ENCODE peak calls at places on chromosomes 2 and 18, in five cellular contexts. F, U, Q, Z and J are unnamed samples. For H3K4me1, the result is how much of the 10 kb centered on the place peaks cover.

GRCh38 chr2:204282525-204282924 is 262.8 kb upstream of the PARD3B start:
- DNase-seq in F (peak), Z (no peak), U (no peak), Q (no peak), J (no peak)

GRCh38 chr2:70921031-70921430 is 14.7 kb upstream of the ATP6V1B1 start:
- DNase-seq in Q (peak), U (no peak), Z (no peak), F (peak), J (no peak)

GRCh38 chr2:237438082-237438925 is 24.3 kb upstream of the COL6A3 start:
- DNase-seq in F (peak), Q (peak), U (no peak), Z (no peak), J (no peak)

GRCh38 chr2:44715671-44716077 is 225.8 kb upstream of the SIX3 start:
- DNase-seq in F (peak), U (no peak), Q (no peak), Z (no peak), J (peak)

GRCh38 chr18:69205925-69206324 is 194.8 kb upstream of the DOK6 start:
- DNase-seq in U (no peak), Q (no peak), Z (no peak), F (no peak), J (no peak)

GRCh38 chr2:207163053-207163814 is 2.5 kb downstream of the KLF7 start:
- DNase-seq in Z (no peak), F (peak), Q (peak), U (peak), J (no peak)

GRCh38 chr2:42338567-42339190 is 22.3 kb downstream of the COX7A2L start:
- DNase-seq in F (no peak), U (no peak), Z (no peak), Q (no peak), J (no peak)

GRCh38 chr18:49075697-49076096 is 124.9 kb upstream of the SMAD7 start:
- DNase-seq in Q (no peak), Z (no peak), F (no peak), U (no peak), J (no peak)

GRCh38 chr2:4408311-4408710 is 704.9 kb downstream of the DCDC2C start:
- DNase-seq in Z (no peak), Q (no peak), U (no peak), F (no peak), J (no peak)

GRCh38 chr2:168666339-168666738 is 136.1 kb upstream of the NOSTRIN start:
- DNase-seq in Q (no peak), F (no peak), Z (no peak), U (no peak), J (no peak)

GRCh38 chr2:204791230-204791629 is 246.0 kb downstream of the PARD3B start:
- DNase-seq in Z (no peak), U (no peak), Q (no peak), F (no peak), J (no peak)

GRCh38 chr2:98379311-98380202 is 33.3 kb downstream of the CNGA3 start:
- DNase-seq in Q (no peak), F (no peak), Z (no peak), U (no peak), J (peak)

GRCh38 chr18:56995579-56996194 is 151.2 kb upstream of the BOD1L2 start:
- DNase-seq in U (no peak), Z (no peak), Q (no peak), F (peak), J (peak)

GRCh38 chr18:68764016-68764415 is 33.9 kb upstream of the CCDC102B start:
- DNase-seq in F (no peak), Z (no peak), U (no peak), Q (no peak), J (no peak)

GRCh38 chr2:171344182-171344581 is 89.6 kb downstream of the METTL8 start:
- DNase-seq in U (no peak), Q (no peak), Z (no peak), F (no peak), J (no peak)

GRCh38 chr2:119066272-119066804 is 92.2 kb downstream of the C1QL2 start:
- DNase-seq in Q (no peak), F (no peak), U (no peak), Z (no peak), J (no peak)

GRCh38 chr18:48714873-48715272 is 176.0 kb downstream of the CTIF start:
- DNase-seq in Q (no peak), F (peak), Z (peak), U (no peak), J (no peak)

GRCh38 chr2:195575879-195576391 is 81.1 kb upstream of the SLC39A10 start:
- DNase-seq in F (peak), Z (no peak), Q (no peak), U (no peak), J (peak)

GRCh38 chr2:151796774-151797173 is 31.4 kb downstream of the ARL5A start:
- DNase-seq in Q (no peak), Z (no peak), F (no peak), U (no peak), J (no peak)

GRCh38 chr2:119250891-119251290 is 27.3 kb downstream of the STEAP3 start:
- DNase-seq in Q (peak), U (no peak), Z (no peak), F (no peak), J (no peak)

GRCh38 chr18:26342646-26343045 is 116.4 kb downstream of the TAF4B start:
- DNase-seq in Q (no peak), Z (no peak), F (no peak), U (no peak), J (no peak)

GRCh38 chr2:98454073-98454472 is 9.4 kb downstream of the INPP4A start:
- DNase-seq in F (no peak), U (no peak), Z (no peak), Q (no peak), J (no peak)

GRCh38 chr2:160376576-160376975 is 117.0 kb downstream of the RBMS1 start:
- DNase-seq in F (no peak), Z (no peak), Q (no peak), U (no peak), J (no peak)

GRCh38 chr2:73297151-73297559 is 3.8 kb upstream of the EGR4 start:
- DNase-seq in Q (no peak), F (no peak), Z (no peak), U (no peak), J (no peak)

GRCh38 chr2:80233333-80233732 is 71.2 kb downstream of the LRRTM1 start:
- DNase-seq in F (no peak), U (no peak), Z (no peak), Q (no peak), J (no peak)

GRCh38 chr18:48671561-48671945 is 132.7 kb downstream of the CTIF start:
- DNase-seq in Z (no peak), F (no peak), U (no peak), Q (no peak), J (no peak)

GRCh38 chr2:233996436-233996835 is 54.1 kb upstream of the SPP2 start:
- DNase-seq in F (no peak), Q (no peak), Z (no peak), U (no peak), J (no peak)

GRCh38 chr18:75923169-75923568 is 495.7 kb upstream of the SMIM21 start:
- DNase-seq in Z (peak), Q (no peak), F (peak), U (no peak), J (peak)

GRCh38 chr18:53534695-53535094 is 689.8 kb downstream of the MBD2 start:
- DNase-seq in F (no peak), Z (no peak), Q (no peak), U (no peak), J (no peak)

GRCh38 chr2:105388971-105389381 is 9.9 kb downstream of the FHL2 start:
- DNase-seq in Q (no peak), U (no peak), Z (no peak), F (no peak), J (peak)

GRCh38 chr2:109324859-109325258 is 195.9 kb downstream of the SH3RF3 start:
- DNase-seq in F (no peak), U (peak), Z (no peak), Q (no peak), J (no peak)

GRCh38 chr2:109320195-109320935 is 191.4 kb downstream of the SH3RF3 start:
- DNase-seq in Q (no peak), F (no peak), U (no peak), Z (no peak), J (no peak)

GRCh38 chr2:109322111-109322510 is 193.1 kb downstream of the SH3RF3 start:
- DNase-seq in F (peak), Z (peak), Q (peak), U (peak), J (no peak)

GRCh38 chr2:109321570-109321969 is 192.6 kb downstream of the SH3RF3 start:
- DNase-seq in U (no peak), Z (no peak), Q (no peak), F (no peak), J (peak)

DNA sequence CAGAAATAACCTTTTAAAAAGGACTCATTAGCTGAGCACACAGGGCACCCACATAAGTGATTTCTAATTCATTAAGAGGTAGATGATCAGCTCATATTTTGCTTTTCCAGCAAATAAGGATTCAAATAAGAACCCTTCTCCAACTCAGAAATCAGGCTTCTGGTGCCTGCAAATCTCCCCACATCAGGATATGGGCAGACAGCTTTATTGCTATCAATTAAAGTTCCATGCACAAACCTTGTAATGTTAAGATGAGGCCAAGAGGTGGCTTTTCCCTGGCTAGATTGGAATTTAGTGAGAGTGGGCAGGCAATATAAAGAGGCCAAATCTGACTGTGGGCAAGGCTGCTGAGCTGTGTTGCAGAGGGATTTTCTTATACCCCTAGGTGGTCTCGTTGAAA is 193.6 kb downstream of the SH3RF3 start:
- DNase-seq in Q (no peak), F (no peak), Z (no peak), U (no peak), J (no peak)
- H3K27ac ChIP-seq in Q (peak), F (peak), Z (peak), U (peak), J (no peak)

DNA sequence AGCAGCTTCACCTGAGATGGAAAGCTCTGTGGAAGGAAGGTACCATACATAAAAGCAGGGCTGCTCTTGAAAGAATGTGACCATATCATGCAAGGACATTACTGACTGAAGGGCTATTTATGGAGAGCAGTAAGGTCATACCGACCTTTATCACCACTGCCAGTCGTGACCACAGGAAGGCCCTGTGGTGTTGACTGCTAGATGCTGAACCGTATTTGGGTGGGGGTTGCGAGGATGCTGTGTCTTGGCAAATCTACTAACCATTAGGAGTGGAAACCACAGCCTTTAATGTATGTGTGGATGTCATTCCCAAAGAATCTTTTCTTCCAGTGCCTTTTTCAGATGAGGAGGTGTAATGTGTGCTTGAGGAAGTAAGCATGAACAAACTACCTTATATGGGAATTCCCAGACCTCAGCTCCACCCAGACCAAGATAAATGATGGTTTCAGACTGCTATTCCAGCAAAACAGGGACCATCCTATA is 60.8 kb downstream of the LIMS1 start:
- DNase-seq in F (no peak), Z (no peak), U (no peak), Q (no peak), J (peak)
- H3K4me1 ChIP-seq in F (under half), Z (under half), U (under half), Q (half or more), J (under half)

GRCh38 chr2:28391564-28392296 is 928 bp upstream of the FOSL2 start:
- DNase-seq in U (peak), Z (peak), Q (peak), F (peak), J (peak)

GRCh38 chr2:28393115-28393836 is 618 bp downstream of the FOSL2 start:
- DNase-seq in Q (peak), Z (peak), U (peak), F (peak), J (peak)

GRCh38 chr2:28390857-28391563 is 1.6 kb upstream of the FOSL2 start:
- DNase-seq in U (peak), Z (peak), F (peak), Q (peak), J (peak)

GRCh38 chr2:28394331-28394877 is 1.7 kb downstream of the FOSL2 start:
- DNase-seq in Z (peak), Q (peak), F (peak), U (peak), J (peak)

GRCh38 chr2:28392297-28393114 is at the start of gene FOSL2:
- DNase-seq in Z (peak), U (peak), Q (peak), F (peak), J (peak)
- TF ChIP-seq CTCF in Z (no peak), U (peak), Q (no peak), F (peak), J (no peak)

DNA sequence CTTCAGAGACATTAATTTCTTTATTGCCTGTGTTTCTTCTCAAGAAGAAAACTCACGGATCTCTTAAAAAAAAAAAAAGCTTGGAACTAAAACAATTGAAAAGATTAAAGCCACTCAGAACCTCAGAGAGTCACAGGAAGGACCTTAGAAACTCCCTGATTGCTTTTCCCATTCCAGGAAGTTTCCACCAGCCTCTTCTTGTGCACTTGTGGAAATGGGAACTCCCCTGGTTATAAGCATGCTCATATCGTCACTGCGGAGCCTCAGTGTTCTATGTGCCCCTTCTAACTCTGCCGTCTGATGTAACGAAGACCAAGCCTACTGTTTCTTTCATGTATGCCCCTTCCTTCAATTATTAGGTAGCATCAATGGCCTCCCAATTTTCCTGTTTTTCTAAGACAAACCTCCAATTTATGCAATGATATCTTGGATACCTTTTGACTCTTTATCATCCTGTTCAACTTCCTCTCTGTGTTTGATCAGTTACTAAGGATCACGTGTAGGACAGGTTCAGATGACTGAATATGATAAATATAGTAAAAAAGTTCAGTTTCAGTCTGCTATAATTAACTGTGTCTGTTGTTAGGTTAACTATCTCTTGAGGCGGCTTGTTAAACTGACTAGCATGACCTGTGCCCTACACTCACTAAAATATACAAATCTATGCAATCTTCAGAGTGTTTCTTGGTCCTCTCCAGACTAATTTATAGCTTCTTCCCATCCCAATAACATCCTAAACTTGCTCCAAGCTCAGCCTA is 593.7 kb upstream of the CHAC2 start:
- DNase-seq in F (no peak), U (no peak), Q (no peak), Z (no peak), J (no peak)
- H3K27ac ChIP-seq in F (no peak), U (no peak), Q (no peak), Z (no peak), J (no peak)

DNA sequence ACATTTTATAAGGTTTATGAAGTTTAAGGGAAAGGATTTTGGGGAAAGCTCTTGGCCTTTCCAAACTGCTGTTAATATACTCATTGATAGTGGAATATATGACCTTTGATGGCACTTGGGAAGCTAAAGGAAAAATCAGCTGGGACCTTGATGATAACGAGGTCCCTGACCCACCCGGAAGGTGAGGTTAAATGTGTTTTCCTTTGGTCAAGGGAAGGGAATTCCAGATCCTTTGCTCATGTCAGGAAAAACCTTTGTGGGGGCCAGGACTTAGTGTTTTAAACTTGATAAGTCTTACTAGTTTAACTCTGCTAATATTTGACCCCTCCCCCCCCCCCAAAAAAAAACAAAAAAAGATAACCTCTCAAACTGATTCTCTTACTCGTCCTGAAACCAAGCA is 50.7 kb downstream of the CRIM1 start:
- DNase-seq in F (no peak), Q (no peak), U (no peak), Z (no peak), J (no peak)
- H3K4me1 ChIP-seq in F (under half), Q (under half), U (under half), Z (half or more), J (under half)

GRCh38 chr2:240224676-240225075 is 84.2 kb upstream of the OTOS start:
- DNase-seq in Z (no peak), U (peak), F (no peak), Q (peak), J (peak)

GRCh38 chr2:240227538-240228428 is 87.3 kb upstream of the OTOS start:
- DNase-seq in Q (peak), Z (peak), U (peak), F (no peak), J (no peak)

GRCh38 chr2:240225116-240225515 is 84.7 kb upstream of the OTOS start:
- DNase-seq in U (peak), Z (no peak), Q (peak), F (no peak), J (no peak)

GRCh38 chr2:240226672-240227537 is 86.4 kb upstream of the OTOS start:
- DNase-seq in Z (peak), F (no peak), Q (peak), U (peak), J (no peak)

GRCh38 chr2:240225660-240226475 is 85.4 kb upstream of the OTOS start:
- DNase-seq in F (no peak), Q (peak), U (peak), Z (no peak), J (no peak)
- TF ChIP-seq CTCF in F (no peak), Q (no peak), U (no peak), Z (no peak), J (no peak)

GRCh38 chr2:37189452-37190153 is 1.1 kb upstream of the SULT6B1 start:
- DNase-seq in F (peak), Z (no peak), Q (no peak), U (no peak), J (no peak)
- H3K27ac ChIP-seq in F (peak), Z (no peak), Q (peak), U (no peak), J (no peak)

GRCh38 chr2:191719261-191719660 is 41.3 kb downstream of the NABP1 start:
- DNase-seq in Q (no peak), U (no peak), Z (no peak), F (no peak), J (no peak)

GRCh38 chr2:191719938-191720337 is 42.0 kb downstream of the NABP1 start:
- DNase-seq in F (no peak), Z (no peak), U (no peak), Q (no peak), J (no peak)

GRCh38 chr2:191728710-191729597 is 51.0 kb downstream of the NABP1 start:
- DNase-seq in U (no peak), Q (no peak), F (no peak), Z (no peak), J (peak)

GRCh38 chr2:191721331-191721730 is 43.4 kb downstream of the NABP1 start:
- DNase-seq in U (no peak), Q (no peak), Z (no peak), F (no peak), J (no peak)

GRCh38 chr2:191724015-191724414 is 46.1 kb downstream of the NABP1 start:
- DNase-seq in F (no peak), Z (no peak), U (no peak), Q (no peak), J (no peak)
- H3K4me1 ChIP-seq in F (under half), Z (under half), U (under half), Q (under half), J (under half)